ENCODE peak calls at places on chromosomes 12 and 14, in eight cellular contexts. K is aorta, Y is transverse colon, V is kidney glomerular epithelial cell, L is left ventricle myocardium inferior, R is midbrain, E is cardiac muscle cell, P is T-cell. T is an unnamed sample.
A peak's percentile ranks its signal among the peaks of the same experiment; 100 is the strongest.

GRCh38 chr12:113232787-113233585 is 11.7 kb downstream of the TPCN1 start:
- DNase-seq in L (peak; percentile 52), E (peak; percentile 29), Y (peak; percentile 44), P (peak; percentile 70), K (peak; percentile 89), R (peak; percentile 77), V (peak; percentile 51), T (peak; percentile 74)

GRCh38 chr14:91125801-91126200 is 11.9 kb downstream of the DGLUCY start:
- DNase-seq in P (no peak), V (no peak), R (no peak), Y (no peak), E (no peak), K (no peak), L (no peak), T (no peak)

GRCh38 chr14:75655235-75655634 is 5.4 kb downstream of the ERG28 start:
- DNase-seq in R (no peak), E (no peak), K (no peak), P (no peak), Y (no peak), V (no peak), L (no peak), T (no peak)

GRCh38 chr14:72567226-72567625 is 326.7 kb downstream of the DPF3 start:
- DNase-seq in E (no peak), L (no peak), K (no peak), V (no peak), Y (no peak), R (no peak), P (no peak), T (no peak)

GRCh38 chr12:12606793-12607589 is 4.7 kb upstream of the CREBL2 start:
- DNase-seq in P (no peak), E (no peak), R (no peak), L (no peak), Y (no peak), V (peak; percentile 66), K (no peak), T (no peak)

GRCh38 chr14:63910593-63911363 is 58.0 kb downstream of the SYNE2 start:
- DNase-seq in V (no peak), E (no peak), P (no peak), Y (no peak), K (no peak), R (no peak), L (no peak), T (no peak)

GRCh38 chr12:104458645-104459555 is 2.2 kb downstream of the CHST11 start:
- DNase-seq in L (peak; percentile 20), Y (peak; percentile 22), V (no peak), P (peak; percentile 8), K (peak; percentile 69), R (no peak), E (peak; percentile 42), T (peak; percentile 73)

GRCh38 chr14:59919582-59920377 is at the start of gene LRRC9:
- DNase-seq in R (peak; percentile 22), V (no peak), P (peak; percentile 25), Y (peak; percentile 14), E (peak; percentile 90), L (peak; percentile 12), K (peak; percentile 51), T (peak; percentile 91)

GRCh38 chr12:67452119-67452805 is 183.1 kb downstream of the CAND1 start:
- DNase-seq in L (no peak), R (no peak), E (no peak), K (no peak), V (no peak), Y (no peak), P (no peak), T (no peak)

GRCh38 chr14:99745307-99745951 is 47.8 kb upstream of the EML1 start:
- DNase-seq in E (no peak), P (no peak), Y (no peak), R (no peak), K (no peak), V (no peak), L (no peak), T (no peak)

GRCh38 chr12:124509676-124510300 is 57.6 kb downstream of the NCOR2 start:
- DNase-seq in K (no peak), E (peak; percentile 94), L (peak; percentile 79), Y (peak; percentile 55), P (no peak), V (peak; percentile 48), R (peak; percentile 70), T (peak; percentile 82)

GRCh38 chr12:95858451-95859343 is at the start of gene SNRPF:
- DNase-seq in P (peak; percentile 85), E (peak; percentile 96), R (peak; percentile 95), K (peak; percentile 95), Y (peak; percentile 97), V (peak; percentile 94), L (peak; percentile 92), T (peak; percentile 97)

GRCh38 chr12:103858335-103858734 is 17.3 kb upstream of the NT5DC3 start:
- DNase-seq in V (no peak), Y (no peak), P (no peak), R (no peak), K (no peak), L (no peak), E (no peak), T (no peak)

GRCh38 chr12:121613424-121613823 is 12.9 kb upstream of the ORAI1 start:
- DNase-seq in P (no peak), K (no peak), E (no peak), L (no peak), V (no peak), R (no peak), Y (no peak), T (no peak)

GRCh38 chr14:104352493-104353220 is 214.3 kb downstream of the KIF26A start:
- DNase-seq in V (no peak), P (no peak), E (no peak), R (no peak), L (no peak), K (peak; percentile 32), Y (no peak), T (no peak)

GRCh38 chr12:121295123-121295745 is 1.3 kb downstream of the CAMKK2 start:
- DNase-seq in K (no peak), Y (no peak), V (peak; percentile 6), L (no peak), P (no peak), R (no peak), E (peak; percentile 5), T (no peak)

GRCh38 chr12:12018454-12018853 is 52.3 kb upstream of the BCL2L14 start:
- DNase-seq in Y (no peak), E (no peak), K (no peak), P (no peak), L (no peak), R (peak; percentile 74), V (no peak), T (no peak)

GRCh38 chr12:68612675-68613074 is 2.0 kb downstream of the RAP1B start:
- DNase-seq in E (no peak), R (no peak), L (no peak), K (no peak), Y (no peak), P (no peak), V (no peak), T (no peak)

GRCh38 chr12:31057671-31058070 is 16.0 kb upstream of the DDX11 start:
- DNase-seq in E (no peak), K (no peak), R (no peak), Y (no peak), V (no peak), P (no peak), L (no peak), T (no peak)

GRCh38 chr14:24368562-24369252 is 723 bp downstream of the NFATC4 start:
- DNase-seq in V (no peak), K (peak; percentile 79), Y (peak; percentile 45), L (peak; percentile 52), R (peak; percentile 16), E (peak; percentile 74), P (peak; percentile 32), T (peak; percentile 54)

T was measured in G401.